ENCODE peak calls at places on chromosomes 3 and 15, in four cellular contexts. S is NCI-H345; W is CD4-positive, alpha-beta T cell; M is T1000. Y is an unnamed sample.

GRCh38 chr3:106208979-106209378 is 340.2 kb upstream of the CBLB start:
- DNase-seq in S (no peak), W (no peak), M (no peak), Y (no peak)

GRCh38 chr15:62083168-62084154 is 16.7 kb downstream of the C2CD4A start:
- DNase-seq in S (no peak), M (no peak), W (no peak), Y (no peak)

GRCh38 chr3:128489860-128490649 is 2.9 kb downstream of the GATA2 start:
- DNase-seq in M (no peak), S (peak; percentile 23), W (no peak), Y (no peak)

GRCh38 chr3:113574213-113574612 is 41.9 kb downstream of the SIDT1 start:
- DNase-seq in W (no peak), M (no peak), S (no peak), Y (no peak)

GRCh38 chr3:152405915-152406802 is 137.4 kb downstream of the MBNL1 start:
- DNase-seq in W (no peak), S (no peak), M (no peak), Y (peak; percentile 19)

GRCh38 chr3:24829632-24830229 is 335.1 kb upstream of the THRB start:
- DNase-seq in S (no peak), W (no peak), M (no peak), Y (no peak)

GRCh38 chr3:155748611-155749365 is 3.9 kb upstream of the PLCH1 start:
- DNase-seq in W (no peak), S (no peak), M (no peak), Y (no peak)

GRCh38 chr3:150203273-150203672 is 204.8 kb upstream of the TSC22D2 start:
- DNase-seq in S (no peak), W (no peak), M (no peak), Y (no peak)

GRCh38 chr15:57573151-57573550 is 18.6 kb upstream of the MYZAP start:
- DNase-seq in S (no peak), M (no peak), W (no peak), Y (no peak)

GRCh38 chr3:126528800-126529541 is 5.0 kb downstream of the CHST13 start:
- DNase-seq in W (no peak), M (no peak), S (no peak), Y (no peak)

GRCh38 chr15:101480613-101481380 is 8.7 kb downstream of the PCSK6 start:
- DNase-seq in S (no peak), W (no peak), M (no peak), Y (no peak)

GRCh38 chr3:122606330-122606729 is 28.9 kb downstream of the PARP15 start:
- DNase-seq in S (no peak), W (no peak), M (no peak), Y (no peak)